ENCODE peak calls at places on chromosome 21, in five cellular contexts. T is neuronal stem cell, W is mesenchymal stem cell, I is mesendoderm, L is H1. C is an unnamed sample.

GRCh38 chr21:41526478-41527087 is 18.6 kb upstream of the TMPRSS2 start:
- DNase-seq in L (no peak), W (no peak), I (no peak), T (no peak), C (no peak)

GRCh38 chr21:35201288-35201687 is 152.2 kb upstream of the RUNX1 start:
- DNase-seq in T (no peak), W (no peak), L (no peak), I (no peak), C (no peak)

GRCh38 chr21:43600642-43601397 is 58.5 kb downstream of the HSF2BP start:
- DNase-seq in L (no peak), I (no peak), W (peak; percentile 91), T (no peak), C (peak; percentile 95)

GRCh38 chr21:41752231-41752681 is 14.6 kb downstream of the RIPK4 start:
- DNase-seq in L (no peak), W (peak; percentile 27), T (no peak), I (peak; percentile 74), C (peak; percentile 64)

GRCh38 chr21:42199488-42200463 is 19.2 kb upstream of the ABCG1 start:
- DNase-seq in T (no peak), L (no peak), I (peak; percentile 18), W (peak; percentile 66), C (peak; percentile 77)

GRCh38 chr21:42021751-42022430 is 11.7 kb upstream of the ZBTB21 start:
- DNase-seq in I (peak; percentile 84), W (no peak), T (peak; percentile 76), L (peak; percentile 66), C (no peak)

GRCh38 chr21:44024895-44025353 is 12.8 kb downstream of the TRAPPC10 start:
- DNase-seq in L (no peak), I (peak; percentile 63), T (no peak), W (peak; percentile 92), C (peak; percentile 67)

GRCh38 chr21:43716376-43717165 is 2.4 kb upstream of the PDXK start:
- DNase-seq in L (no peak), W (peak; percentile 63), I (no peak), T (no peak), C (peak; percentile 36)

GRCh38 chr21:16551101-16551695 is 821.4 kb downstream of the USP25 start:
- DNase-seq in W (no peak), L (no peak), I (no peak), T (no peak), C (no peak)

GRCh38 chr21:39511102-39511501 is 59.3 kb downstream of the SH3BGR start:
- DNase-seq in I (no peak), T (no peak), L (no peak), W (no peak), C (no peak)
- H2BK15ac ChIP-seq in I (no peak overlapping the region), T (no peak overlapping the region), L (peak overlapping the region; percentile 9), W (no peak overlapping the region), C (no peak overlapping the region)

GRCh38 chr21:38968887-38969543 is 163.3 kb downstream of the ETS2 start:
- DNase-seq in L (no peak), W (no peak), I (no peak), T (no peak), C (no peak)
- H2BK15ac ChIP-seq in L (no peak overlapping the region), W (no peak overlapping the region), I (no peak overlapping the region), T (no peak overlapping the region), C (no peak overlapping the region)

DNA sequence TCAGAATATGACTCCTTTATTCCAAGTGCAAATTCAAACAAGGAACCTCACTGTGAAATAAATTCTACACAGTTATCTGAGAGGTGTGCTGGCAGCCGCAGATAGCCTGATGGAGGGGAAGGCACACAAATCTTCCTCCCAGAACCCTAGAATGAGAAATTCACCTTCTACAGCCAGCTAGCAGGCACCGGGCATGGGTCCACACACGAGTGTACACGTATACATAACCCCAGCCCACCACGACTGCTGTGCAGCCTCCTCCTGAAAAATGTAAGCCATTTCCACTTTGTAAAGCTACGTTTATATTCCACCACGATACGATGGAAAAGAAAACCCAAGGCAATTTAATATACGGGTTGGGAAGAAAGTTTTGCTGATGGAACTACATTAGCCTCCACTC is 1.8 kb downstream of the BTG3 start:
- DNase-seq in L (no peak), T (no peak), I (no peak), W (no peak), C (peak; percentile 11)
- H2BK15ac ChIP-seq in L (no peak overlapping the region), T (no peak overlapping the region), I (no peak overlapping the region), W (no peak overlapping the region), C (no peak overlapping the region)

DNA sequence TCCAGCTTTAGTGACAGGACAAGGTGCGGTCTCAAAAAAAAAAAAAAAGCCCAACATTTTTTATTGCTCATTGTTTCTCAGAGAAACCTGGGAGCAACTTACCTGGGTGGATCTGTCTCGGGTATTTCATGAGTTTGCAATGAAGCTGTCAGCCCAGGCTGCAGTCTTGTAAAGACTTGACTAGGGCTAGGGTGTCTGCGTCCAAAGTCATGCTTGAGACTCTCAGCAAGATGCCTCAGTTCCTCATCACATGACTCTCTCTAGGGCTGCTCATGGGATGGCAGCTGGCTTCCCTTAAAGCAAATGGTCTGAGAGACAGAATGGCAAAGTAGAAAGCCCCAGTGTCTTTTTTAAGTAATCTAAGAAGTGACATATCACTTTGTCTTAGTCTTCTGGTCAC is 8.1 kb downstream of the GABPA start:
- DNase-seq in T (no peak), L (no peak), I (no peak), W (no peak), C (no peak)
- H2BK15ac ChIP-seq in T (no peak overlapping the region), L (no peak overlapping the region), I (no peak overlapping the region), W (no peak overlapping the region), C (no peak overlapping the region)

DNA sequence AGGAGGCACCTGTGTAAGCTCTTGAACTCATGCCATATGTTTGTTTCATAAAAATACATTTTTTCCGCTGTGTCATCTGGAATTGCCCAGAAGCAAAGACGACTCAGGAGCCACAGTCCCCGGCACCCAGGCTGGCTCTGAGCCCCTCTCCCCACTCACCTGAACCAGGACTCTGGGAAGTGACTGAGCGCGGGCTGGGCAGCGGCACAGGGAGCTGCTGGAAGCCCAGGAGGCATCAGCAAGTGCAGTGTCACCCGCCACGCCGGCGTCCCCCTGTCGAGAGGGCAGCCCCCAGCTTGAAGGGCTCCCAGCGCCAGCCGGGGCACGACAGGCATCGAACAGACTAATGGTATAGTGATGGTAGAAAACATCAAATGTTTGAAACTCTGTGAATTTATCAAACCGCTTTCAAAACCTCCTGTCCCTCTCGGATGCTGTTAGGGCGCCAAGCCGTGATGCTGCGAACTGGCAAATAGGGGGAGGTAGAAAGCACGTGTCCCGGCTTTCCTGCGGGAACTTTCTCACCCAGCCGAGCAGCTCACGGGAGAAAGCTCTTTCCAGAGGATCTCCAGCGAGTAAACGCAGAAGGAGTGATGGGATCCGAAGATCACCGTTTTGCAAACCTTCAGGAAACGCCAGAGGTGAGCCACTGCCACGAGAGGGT is 57.8 kb upstream of the COL18A1 start:
- DNase-seq in T (no peak), W (no peak), L (no peak), I (peak; percentile 55), C (no peak)
- H2BK15ac ChIP-seq in T (no peak overlapping the region), W (peak overlapping the region; percentile 12), L (peak overlapping the region; percentile 88), I (no peak overlapping the region), C (peak overlapping the region; percentile 9)

DNA sequence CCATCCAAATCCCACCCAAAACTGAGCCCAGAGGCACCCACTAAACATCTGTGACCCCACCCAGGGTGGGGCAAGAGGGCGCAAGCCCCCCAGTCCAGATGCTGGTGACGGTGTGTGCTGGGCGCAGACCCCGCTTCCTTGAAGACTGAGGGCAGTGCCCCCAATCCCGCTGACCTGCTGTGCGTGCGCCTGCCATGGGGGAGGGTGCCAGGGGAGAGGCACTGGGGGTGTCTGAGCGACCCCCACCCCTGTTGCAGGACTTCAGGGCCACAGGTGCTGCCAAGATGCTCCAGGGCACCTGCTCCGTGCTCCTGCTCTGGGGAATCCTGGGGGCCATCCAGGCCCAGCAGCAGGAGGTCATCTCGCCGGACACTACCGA is 13.3 kb downstream of the COL6A2 start:
- DNase-seq in T (no peak), I (no peak), L (no peak), W (no peak), C (no peak)
- H2BK15ac ChIP-seq in T (no peak overlapping the region), I (no peak overlapping the region), L (no peak overlapping the region), W (no peak overlapping the region), C (no peak overlapping the region)

GRCh38 chr21:46421756-46422555 is 36.7 kb upstream of the DIP2A start:
- DNase-seq in W (no peak), L (no peak), I (no peak), T (no peak), C (no peak)
- H2BK15ac ChIP-seq in W (no peak overlapping the region), L (no peak overlapping the region), I (no peak overlapping the region), T (no peak overlapping the region), C (no peak overlapping the region)

DNA sequence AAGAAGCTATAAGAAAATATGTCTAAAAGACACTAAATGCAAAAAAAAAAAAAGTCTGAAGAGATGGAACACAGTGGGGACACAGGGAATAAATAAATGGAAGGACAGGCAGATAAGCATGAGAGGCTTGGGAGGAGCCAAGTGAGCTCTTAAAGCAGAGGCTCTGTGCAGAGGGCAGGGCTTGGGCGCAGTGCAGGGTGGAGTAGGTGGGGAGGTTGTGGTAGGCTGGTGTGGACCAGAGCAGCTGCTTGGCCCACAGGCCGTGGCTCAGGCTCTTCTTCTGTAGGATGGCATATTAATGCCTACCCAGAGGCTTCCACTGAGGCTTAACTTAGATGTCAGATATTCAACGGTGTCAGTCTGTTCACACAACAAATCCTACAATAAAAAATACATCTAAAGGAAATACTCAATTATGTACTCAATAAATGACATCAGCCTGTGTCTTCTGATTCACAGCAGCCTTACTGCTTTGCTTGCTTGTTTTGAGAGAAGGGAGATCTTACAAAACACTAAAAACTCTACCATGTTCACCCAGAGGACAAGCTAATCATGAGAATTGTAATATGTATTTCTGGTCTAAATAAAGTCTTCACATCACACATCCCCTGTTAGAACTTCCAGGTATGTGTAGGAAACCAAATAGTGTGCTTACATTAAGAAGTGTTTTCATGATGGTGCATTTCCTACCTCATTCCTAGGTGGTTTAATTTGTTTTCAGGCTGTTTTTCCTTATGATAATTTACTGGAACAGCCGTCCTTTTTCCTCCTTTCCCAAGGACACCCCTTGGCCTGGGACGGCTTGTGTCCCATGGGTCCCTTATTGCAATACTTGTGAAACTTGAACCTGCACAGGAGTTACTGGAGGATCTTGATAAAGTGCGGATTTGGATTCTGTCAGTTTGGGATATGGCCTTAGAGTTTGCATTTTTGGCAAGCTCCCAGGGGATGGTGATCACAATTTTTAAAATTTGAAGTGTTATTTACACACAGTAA is 24.9 kb downstream of the DIP2A start:
- DNase-seq in T (no peak), I (no peak), L (no peak), W (no peak), C (no peak)
- H2BK15ac ChIP-seq in T (no peak overlapping the region), I (no peak overlapping the region), L (no peak overlapping the region), W (no peak overlapping the region), C (no peak overlapping the region)

GRCh38 chr21:32958288-32958992 is 67.3 kb upstream of the OLIG2 start:
- DNase-seq in L (no peak), W (no peak), I (peak; percentile 28), T (no peak), C (no peak)

GRCh38 chr21:32951041-32951440 is 74.7 kb upstream of the OLIG2 start:
- DNase-seq in I (peak; percentile 47), W (no peak), T (peak; percentile 79), L (no peak), C (no peak)

GRCh38 chr21:32954353-32954752 is 71.4 kb upstream of the OLIG2 start:
- DNase-seq in T (no peak), I (no peak), L (no peak), W (no peak), C (no peak)

GRCh38 chr21:32955307-32955937 is 70.3 kb upstream of the OLIG2 start:
- DNase-seq in W (no peak), L (no peak), I (no peak), T (peak; percentile 59), C (no peak)

DNA sequence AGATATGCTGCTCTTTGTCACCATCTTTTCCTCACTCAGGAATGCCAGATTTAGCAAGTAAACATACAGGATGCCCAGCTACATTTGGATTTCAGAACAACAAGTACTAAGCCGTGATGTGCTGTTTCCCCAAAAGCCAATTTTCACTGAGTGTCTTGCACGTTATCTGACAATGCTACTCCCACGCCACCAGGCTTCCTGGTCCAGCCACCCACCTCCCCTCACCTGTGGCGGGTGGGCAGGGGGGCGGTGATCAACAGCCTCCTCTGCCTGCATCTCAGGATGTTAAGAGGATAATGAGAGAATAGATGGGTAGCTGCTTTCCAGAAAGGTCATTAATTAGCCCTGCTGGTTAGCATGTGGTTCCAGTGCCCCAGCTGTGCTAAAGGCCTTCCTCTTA is 69.5 kb upstream of the OLIG2 start:
- DNase-seq in W (no peak), L (no peak), T (no peak), I (no peak), C (no peak)
- H2BK15ac ChIP-seq in W (no peak overlapping the region), L (no peak overlapping the region), T (no peak overlapping the region), I (no peak overlapping the region), C (no peak overlapping the region)

C was measured in IMR-90.